ENCODE peak calls at places on chromosomes 5 and 9, in eight cellular contexts. One of them, this sample, is unnamed.

GRCh38 chr9:98809311-98810105 is 2.0 kb downstream of the GALNT12 start:
- DNase-seq in fibroblast of mammary gland: no peak
- DNase-seq in RWPE1: no peak
- DNase-seq in AG10803: no peak
- DNase-seq in BJ: no peak
- DNase-seq in choroid plexus epithelial cell: peak; percentile 41
- DNase-seq in left ventricle myocardium inferior: no peak
- DNase-seq in heart right ventricle: no peak
- DNase-seq in this sample: peak; percentile 59

GRCh38 chr9:137175345-137175961 is 3.6 kb upstream of the TMEM210 start:
- DNase-seq in BJ: no peak
- DNase-seq in fibroblast of mammary gland: no peak
- DNase-seq in left ventricle myocardium inferior: no peak
- DNase-seq in heart right ventricle: no peak
- DNase-seq in AG10803: no peak
- DNase-seq in choroid plexus epithelial cell: no peak
- DNase-seq in RWPE1: no peak
- DNase-seq in this sample: no peak

GRCh38 chr9:76703270-76703669 is 61.0 kb upstream of the PCA3 start:
- DNase-seq in heart right ventricle: no peak
- DNase-seq in fibroblast of mammary gland: no peak
- DNase-seq in AG10803: no peak
- DNase-seq in RWPE1: no peak
- DNase-seq in choroid plexus epithelial cell: peak; percentile 28
- DNase-seq in left ventricle myocardium inferior: no peak
- DNase-seq in BJ: no peak
- DNase-seq in this sample: no peak

GRCh38 chr9:136354592-136355085 is 8.9 kb downstream of the DNLZ start:
- DNase-seq in BJ: no peak
- DNase-seq in AG10803: peak; percentile 49
- DNase-seq in heart right ventricle: peak; percentile 74
- DNase-seq in left ventricle myocardium inferior: peak; percentile 76
- DNase-seq in fibroblast of mammary gland: no peak
- DNase-seq in choroid plexus epithelial cell: peak; percentile 40
- DNase-seq in RWPE1: peak; percentile 48
- DNase-seq in this sample: peak; percentile 54

GRCh38 chr5:150054569-150054968 is 31.8 kb downstream of the CSF1R start:
- DNase-seq in heart right ventricle: no peak
- DNase-seq in RWPE1: no peak
- DNase-seq in left ventricle myocardium inferior: no peak
- DNase-seq in choroid plexus epithelial cell: no peak
- DNase-seq in BJ: no peak
- DNase-seq in fibroblast of mammary gland: no peak
- DNase-seq in AG10803: no peak
- DNase-seq in this sample: no peak

GRCh38 chr9:96327694-96328352 is 25.8 kb upstream of the HSD17B3 start:
- DNase-seq in BJ: no peak
- DNase-seq in fibroblast of mammary gland: peak; percentile 68
- DNase-seq in heart right ventricle: no peak
- DNase-seq in RWPE1: peak; percentile 74
- DNase-seq in choroid plexus epithelial cell: peak; percentile 74
- DNase-seq in AG10803: peak; percentile 51
- DNase-seq in left ventricle myocardium inferior: no peak
- DNase-seq in this sample: peak; percentile 64

GRCh38 chr5:40551706-40552557 is 127.8 kb upstream of the PTGER4 start:
- DNase-seq in RWPE1: peak; percentile 92
- DNase-seq in choroid plexus epithelial cell: peak; percentile 99
- DNase-seq in AG10803: peak; percentile 96
- DNase-seq in BJ: peak; percentile 67
- DNase-seq in heart right ventricle: no peak
- DNase-seq in fibroblast of mammary gland: peak; percentile 96
- DNase-seq in left ventricle myocardium inferior: no peak
- DNase-seq in this sample: peak; percentile 85

GRCh38 chr9:13975628-13976250 is 338.2 kb downstream of the NFIB start:
- DNase-seq in choroid plexus epithelial cell: no peak
- DNase-seq in heart right ventricle: no peak
- DNase-seq in RWPE1: no peak
- DNase-seq in fibroblast of mammary gland: no peak
- DNase-seq in BJ: no peak
- DNase-seq in left ventricle myocardium inferior: no peak
- DNase-seq in AG10803: no peak
- DNase-seq in this sample: no peak

GRCh38 chr5:176803027-176803942 is 7.1 kb upstream of the UNC5A start:
- DNase-seq in AG10803: no peak
- DNase-seq in fibroblast of mammary gland: no peak
- DNase-seq in BJ: no peak
- DNase-seq in left ventricle myocardium inferior: no peak
- DNase-seq in heart right ventricle: no peak
- DNase-seq in choroid plexus epithelial cell: no peak
- DNase-seq in RWPE1: no peak
- DNase-seq in this sample: no peak

GRCh38 chr5:1736889-1737711 is 62.5 kb downstream of the MRPL36 start:
- DNase-seq in choroid plexus epithelial cell: no peak
- DNase-seq in left ventricle myocardium inferior: no peak
- DNase-seq in BJ: no peak
- DNase-seq in AG10803: no peak
- DNase-seq in heart right ventricle: no peak
- DNase-seq in RWPE1: no peak
- DNase-seq in fibroblast of mammary gland: no peak
- DNase-seq in this sample: no peak

GRCh38 chr5:93622240-93622885 is 39.3 kb downstream of the NR2F1 start:
- DNase-seq in heart right ventricle: no peak
- DNase-seq in AG10803: peak; percentile 61
- DNase-seq in RWPE1: no peak
- DNase-seq in left ventricle myocardium inferior: no peak
- DNase-seq in fibroblast of mammary gland: peak; percentile 79
- DNase-seq in choroid plexus epithelial cell: peak; percentile 87
- DNase-seq in BJ: no peak
- DNase-seq in this sample: peak; percentile 53

GRCh38 chr9:136629879-136630661 is 32.6 kb upstream of the EGFL7 start:
- DNase-seq in RWPE1: no peak
- DNase-seq in left ventricle myocardium inferior: peak; percentile 54
- DNase-seq in heart right ventricle: peak; percentile 61
- DNase-seq in choroid plexus epithelial cell: peak; percentile 55
- DNase-seq in BJ: no peak
- DNase-seq in AG10803: peak; percentile 22
- DNase-seq in fibroblast of mammary gland: peak; percentile 27
- DNase-seq in this sample: peak; percentile 50

GRCh38 chr5:169299651-169300467 is 1.1 kb downstream of the SLIT3 start:
- DNase-seq in choroid plexus epithelial cell: no peak
- DNase-seq in left ventricle myocardium inferior: no peak
- DNase-seq in RWPE1: no peak
- DNase-seq in heart right ventricle: no peak
- DNase-seq in AG10803: peak; percentile 40
- DNase-seq in fibroblast of mammary gland: peak; percentile 28
- DNase-seq in BJ: no peak
- DNase-seq in this sample: no peak

GRCh38 chr5:69497006-69497520 is 4.5 kb downstream of the OCLN start:
- DNase-seq in RWPE1: no peak
- DNase-seq in AG10803: no peak
- DNase-seq in left ventricle myocardium inferior: no peak
- DNase-seq in BJ: no peak
- DNase-seq in choroid plexus epithelial cell: no peak
- DNase-seq in heart right ventricle: no peak
- DNase-seq in fibroblast of mammary gland: no peak
- DNase-seq in this sample: no peak

GRCh38 chr9:92706218-92706940 is 36.4 kb upstream of the IPPK start:
- DNase-seq in choroid plexus epithelial cell: peak; percentile 43
- DNase-seq in heart right ventricle: no peak
- DNase-seq in BJ: no peak
- DNase-seq in RWPE1: peak; percentile 57
- DNase-seq in fibroblast of mammary gland: peak; percentile 33
- DNase-seq in AG10803: peak; percentile 35
- DNase-seq in left ventricle myocardium inferior: no peak
- DNase-seq in this sample: peak; percentile 17
- TF ChIP-seq CTCF in choroid plexus epithelial cell: peak; percentile 61
- TF ChIP-seq CTCF in heart right ventricle: peak; percentile 40
- TF ChIP-seq CTCF in BJ: peak; percentile 29
- TF ChIP-seq CTCF in RWPE1: peak; percentile 33
- TF ChIP-seq CTCF in fibroblast of mammary gland: peak; percentile 51
- TF ChIP-seq CTCF in AG10803: peak; percentile 54
- TF ChIP-seq CTCF in left ventricle myocardium inferior: peak; percentile 63
- TF ChIP-seq CTCF in this sample: peak; percentile 47

GRCh38 chr9:93589688-93590087 is 13.3 kb downstream of the PHF2 start:
- DNase-seq in AG10803: peak; percentile 55
- DNase-seq in fibroblast of mammary gland: peak; percentile 44
- DNase-seq in RWPE1: no peak
- DNase-seq in BJ: no peak
- DNase-seq in left ventricle myocardium inferior: no peak
- DNase-seq in choroid plexus epithelial cell: peak; percentile 65
- DNase-seq in heart right ventricle: no peak
- DNase-seq in this sample: peak; percentile 36

GRCh38 chr9:93587284-93587650 is 10.9 kb downstream of the PHF2 start:
- DNase-seq in fibroblast of mammary gland: no peak
- DNase-seq in BJ: no peak
- DNase-seq in AG10803: no peak
- DNase-seq in left ventricle myocardium inferior: no peak
- DNase-seq in heart right ventricle: no peak
- DNase-seq in choroid plexus epithelial cell: no peak
- DNase-seq in RWPE1: no peak
- DNase-seq in this sample: no peak

GRCh38 chr9:93586290-93587057 is 10.1 kb downstream of the PHF2 start:
- DNase-seq in heart right ventricle: no peak
- DNase-seq in choroid plexus epithelial cell: no peak
- DNase-seq in AG10803: peak; percentile 33
- DNase-seq in left ventricle myocardium inferior: peak; percentile 48
- DNase-seq in RWPE1: no peak
- DNase-seq in fibroblast of mammary gland: no peak
- DNase-seq in BJ: no peak
- DNase-seq in this sample: no peak

GRCh38 chr9:93588641-93589609 is 12.5 kb downstream of the PHF2 start:
- DNase-seq in left ventricle myocardium inferior: no peak
- DNase-seq in choroid plexus epithelial cell: no peak
- DNase-seq in AG10803: peak; percentile 35
- DNase-seq in BJ: no peak
- DNase-seq in heart right ventricle: no peak
- DNase-seq in fibroblast of mammary gland: peak; percentile 36
- DNase-seq in RWPE1: no peak
- DNase-seq in this sample: peak; percentile 29

GRCh38 chr9:93587651-93588347 is 11.4 kb downstream of the PHF2 start:
- DNase-seq in fibroblast of mammary gland: no peak
- DNase-seq in choroid plexus epithelial cell: no peak
- DNase-seq in heart right ventricle: no peak
- DNase-seq in RWPE1: no peak
- DNase-seq in left ventricle myocardium inferior: no peak
- DNase-seq in BJ: no peak
- DNase-seq in AG10803: no peak
- DNase-seq in this sample: no peak
- TF ChIP-seq CTCF in fibroblast of mammary gland: peak; percentile 17
- TF ChIP-seq CTCF in choroid plexus epithelial cell: peak; percentile 34
- TF ChIP-seq CTCF in heart right ventricle: peak; percentile 16
- TF ChIP-seq CTCF in RWPE1: no peak
- TF ChIP-seq CTCF in left ventricle myocardium inferior: peak; percentile 44
- TF ChIP-seq CTCF in BJ: peak; percentile 12
- TF ChIP-seq CTCF in AG10803: peak; percentile 29
- TF ChIP-seq CTCF in this sample: peak; percentile 26

GRCh38 chr9:7360513-7360912 is 439.1 kb downstream of the DMAC1 start:
- DNase-seq in left ventricle myocardium inferior: no peak
- DNase-seq in AG10803: no peak
- DNase-seq in BJ: no peak
- DNase-seq in choroid plexus epithelial cell: no peak
- DNase-seq in heart right ventricle: no peak
- DNase-seq in RWPE1: no peak
- DNase-seq in fibroblast of mammary gland: no peak
- DNase-seq in this sample: no peak

GRCh38 chr9:7363777-7364477 is 435.7 kb downstream of the DMAC1 start:
- DNase-seq in AG10803: no peak
- DNase-seq in BJ: no peak
- DNase-seq in RWPE1: no peak
- DNase-seq in choroid plexus epithelial cell: no peak
- DNase-seq in heart right ventricle: no peak
- DNase-seq in left ventricle myocardium inferior: no peak
- DNase-seq in fibroblast of mammary gland: no peak
- DNase-seq in this sample: peak; percentile 46

GRCh38 chr9:7354704-7355103 is 444.9 kb downstream of the DMAC1 start:
- DNase-seq in heart right ventricle: no peak
- DNase-seq in choroid plexus epithelial cell: no peak
- DNase-seq in left ventricle myocardium inferior: no peak
- DNase-seq in fibroblast of mammary gland: no peak
- DNase-seq in RWPE1: no peak
- DNase-seq in BJ: no peak
- DNase-seq in AG10803: no peak
- DNase-seq in this sample: no peak

GRCh38 chr9:7358876-7359275 is 440.7 kb downstream of the DMAC1 start:
- DNase-seq in fibroblast of mammary gland: no peak
- DNase-seq in choroid plexus epithelial cell: peak; percentile 36
- DNase-seq in RWPE1: no peak
- DNase-seq in BJ: no peak
- DNase-seq in AG10803: no peak
- DNase-seq in heart right ventricle: no peak
- DNase-seq in left ventricle myocardium inferior: no peak
- DNase-seq in this sample: no peak
- TF ChIP-seq CTCF in fibroblast of mammary gland: peak; percentile 26
- TF ChIP-seq CTCF in choroid plexus epithelial cell: peak; percentile 63
- TF ChIP-seq CTCF in RWPE1: no peak
- TF ChIP-seq CTCF in BJ: peak; percentile 36
- TF ChIP-seq CTCF in AG10803: peak; percentile 20
- TF ChIP-seq CTCF in heart right ventricle: no peak
- TF ChIP-seq CTCF in left ventricle myocardium inferior: no peak
- TF ChIP-seq CTCF in this sample: peak; percentile 50

GRCh38 chr5:172642046-172642409 is 965 bp downstream of the NEURL1B start:
- DNase-seq in AG10803: no peak
- DNase-seq in fibroblast of mammary gland: peak; percentile 15
- DNase-seq in heart right ventricle: no peak
- DNase-seq in left ventricle myocardium inferior: no peak
- DNase-seq in choroid plexus epithelial cell: peak; percentile 11
- DNase-seq in RWPE1: no peak
- DNase-seq in BJ: no peak
- DNase-seq in this sample: peak; percentile 20

GRCh38 chr5:172643392-172643871 is 2.4 kb downstream of the NEURL1B start:
- DNase-seq in left ventricle myocardium inferior: no peak
- DNase-seq in AG10803: no peak
- DNase-seq in heart right ventricle: no peak
- DNase-seq in BJ: no peak
- DNase-seq in fibroblast of mammary gland: no peak
- DNase-seq in RWPE1: no peak
- DNase-seq in choroid plexus epithelial cell: no peak
- DNase-seq in this sample: no peak

GRCh38 chr5:172644229-172644628 is 3.2 kb downstream of the NEURL1B start:
- DNase-seq in AG10803: no peak
- DNase-seq in choroid plexus epithelial cell: no peak
- DNase-seq in left ventricle myocardium inferior: no peak
- DNase-seq in heart right ventricle: no peak
- DNase-seq in fibroblast of mammary gland: no peak
- DNase-seq in BJ: no peak
- DNase-seq in RWPE1: no peak
- DNase-seq in this sample: no peak

GRCh38 chr5:172642511-172642910 is 1.4 kb downstream of the NEURL1B start:
- DNase-seq in left ventricle myocardium inferior: no peak
- DNase-seq in RWPE1: no peak
- DNase-seq in heart right ventricle: no peak
- DNase-seq in fibroblast of mammary gland: no peak
- DNase-seq in AG10803: no peak
- DNase-seq in BJ: no peak
- DNase-seq in choroid plexus epithelial cell: no peak
- DNase-seq in this sample: peak; percentile 18

DNA sequence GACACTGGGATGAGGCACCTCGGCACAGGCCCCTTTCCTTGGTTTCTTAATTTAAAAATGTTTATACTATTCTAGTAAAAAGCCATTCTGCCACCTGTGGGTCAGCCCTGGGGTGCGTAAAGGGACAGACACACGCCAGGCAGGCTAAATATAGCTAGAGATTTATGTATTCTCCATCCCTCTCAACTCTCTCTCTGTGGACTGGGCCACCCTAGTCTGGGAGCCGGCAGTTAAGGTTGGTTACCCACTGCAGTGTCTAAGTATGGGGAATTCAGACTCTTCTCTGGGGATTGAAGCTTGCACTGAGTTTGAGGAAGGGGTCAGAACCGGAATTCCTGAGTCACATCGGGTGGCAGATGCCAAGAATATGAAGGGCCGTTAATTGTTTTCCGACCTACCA is 1.9 kb downstream of the NEURL1B start:
- DNase-seq in fibroblast of mammary gland: no peak
- DNase-seq in RWPE1: no peak
- DNase-seq in AG10803: no peak
- DNase-seq in BJ: no peak
- DNase-seq in choroid plexus epithelial cell: no peak
- DNase-seq in left ventricle myocardium inferior: no peak
- DNase-seq in heart right ventricle: no peak
- DNase-seq in this sample: no peak
- TF ChIP-seq CTCF in fibroblast of mammary gland: no peak
- TF ChIP-seq CTCF in RWPE1: no peak
- TF ChIP-seq CTCF in AG10803: no peak
- TF ChIP-seq CTCF in BJ: no peak
- TF ChIP-seq CTCF in choroid plexus epithelial cell: no peak
- TF ChIP-seq CTCF in left ventricle myocardium inferior: peak; percentile 35
- TF ChIP-seq CTCF in heart right ventricle: no peak
- TF ChIP-seq CTCF in this sample: no peak